ENCODE peak calls at places on chromosomes 11 and 22, in ten cellular contexts. X is HCT116, T is H1, Q is vagina, R is sigmoid colon, E is endothelial cell of umbilical vein, Y is prostate gland, W is GM23338, P is breast epithelium, C is Panc1. D is an unnamed sample.

GRCh38 chr11:114684636-114685035 is 6.3 kb downstream of the NXPE2 start:
- DNase-seq in T (no peak), E (no peak), Y (no peak), W (no peak), C (no peak), Q (no peak), P (no peak), R (no peak), X (no peak), D (no peak)

GRCh38 chr11:84019576-84020194 is 733.5 kb upstream of the CCDC90B start:
- DNase-seq in W (no peak), Y (no peak), T (no peak), R (no peak), X (no peak), E (no peak), P (no peak), Q (no peak), C (peak; percentile 4), D (no peak)

GRCh38 chr11:100785148-100785983 is 98.3 kb downstream of the ARHGAP42 start:
- DNase-seq in C (no peak), X (no peak), P (no peak), W (peak; percentile 61), R (no peak), T (no peak), E (no peak), Q (no peak), Y (no peak), D (no peak)

GRCh38 chr11:7536102-7536501 is 22.3 kb downstream of the PPFIBP2 start:
- DNase-seq in Q (no peak), T (no peak), X (no peak), W (peak; percentile 71), C (no peak), Y (no peak), R (no peak), E (no peak), P (no peak), D (no peak)

GRCh38 chr11:68354181-68354872 is 41.9 kb downstream of the LRP5 start:
- DNase-seq in X (peak; percentile 80), C (peak; percentile 70), E (peak; percentile 44), R (peak; percentile 97), Y (peak; percentile 91), W (peak; percentile 46), P (peak; percentile 94), Q (no peak), T (no peak), D (no peak)

GRCh38 chr11:20070459-20070858 is 89.8 kb downstream of the DBX1 start:
- DNase-seq in R (no peak), T (no peak), C (no peak), Q (no peak), X (no peak), Y (peak; percentile 34), W (no peak), E (no peak), P (no peak), D (no peak)

GRCh38 chr11:84902445-84902844 is 724.7 kb downstream of the DLG2 start:
- DNase-seq in X (no peak), E (no peak), P (no peak), Q (no peak), W (no peak), T (no peak), R (no peak), C (no peak), Y (no peak), D (no peak)

GRCh38 chr22:45294030-45294429 is 9.3 kb downstream of the UPK3A start:
- DNase-seq in Q (no peak), W (no peak), C (no peak), X (no peak), Y (no peak), P (no peak), R (no peak), T (no peak), E (no peak), D (no peak)

GRCh38 chr11:130831506-130832385 is 84.5 kb downstream of the SNX19 start:
- DNase-seq in R (no peak), X (no peak), E (no peak), Q (no peak), C (no peak), T (no peak), P (no peak), Y (no peak), W (peak; percentile 43), D (no peak)

GRCh38 chr11:12508151-12508740 is 130.9 kb downstream of the PARVA start:
- DNase-seq in X (no peak), W (no peak), P (no peak), C (no peak), E (peak; percentile 70), Q (no peak), T (no peak), R (no peak), Y (no peak), D (no peak)

GRCh38 chr22:42188808-42189447 is 58.3 kb upstream of the CYP2D6 start:
- DNase-seq in P (no peak), W (no peak), C (no peak), Q (no peak), E (no peak), X (peak; percentile 46), Y (no peak), R (no peak), T (no peak), D (no peak)

GRCh38 chr11:109696191-109696897 is 274.4 kb downstream of the C11orf87 start:
- DNase-seq in Y (no peak), P (no peak), X (peak; percentile 31), E (no peak), C (no peak), R (no peak), W (no peak), Q (no peak), T (no peak), D (peak; percentile 35)

DNA sequence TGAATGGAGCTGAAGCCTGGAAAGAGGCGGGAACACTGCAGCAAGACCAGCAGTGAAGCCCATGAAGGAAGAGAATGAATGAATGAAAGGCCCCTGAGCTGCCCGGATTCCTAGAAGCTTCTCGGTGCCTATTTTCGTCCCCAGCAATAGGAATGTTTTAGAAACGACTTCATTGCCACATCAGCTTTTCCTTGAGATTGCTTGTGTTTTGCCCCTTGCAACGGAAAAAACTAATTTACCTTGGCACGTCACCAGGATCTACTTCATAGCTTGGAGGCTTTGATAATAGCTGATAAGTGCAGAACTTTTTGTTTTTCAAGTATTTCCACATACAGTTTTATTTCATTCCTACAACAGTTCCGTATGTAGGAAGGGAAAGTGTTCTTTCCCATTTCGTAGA is 248.9 kb upstream of the NARS2 start:
- DNase-seq in T (no peak), C (no peak), P (no peak), X (no peak), R (no peak), E (peak; percentile 77), Q (no peak), Y (no peak), W (no peak), D (no peak)
- H3K27me3 ChIP-seq in T (no peaks in the 10 kb centered on the region), C (no peaks in the 10 kb centered on the region), P (no peaks in the 10 kb centered on the region), X (peaks cover 6% of the 10 kb centered on the region), R (no peaks in the 10 kb centered on the region), E (peaks cover 10% of the 10 kb centered on the region), Q (no peaks in the 10 kb centered on the region), Y (no peaks in the 10 kb centered on the region), W (no peaks in the 10 kb centered on the region), D (no peaks in the 10 kb centered on the region)

DNA sequence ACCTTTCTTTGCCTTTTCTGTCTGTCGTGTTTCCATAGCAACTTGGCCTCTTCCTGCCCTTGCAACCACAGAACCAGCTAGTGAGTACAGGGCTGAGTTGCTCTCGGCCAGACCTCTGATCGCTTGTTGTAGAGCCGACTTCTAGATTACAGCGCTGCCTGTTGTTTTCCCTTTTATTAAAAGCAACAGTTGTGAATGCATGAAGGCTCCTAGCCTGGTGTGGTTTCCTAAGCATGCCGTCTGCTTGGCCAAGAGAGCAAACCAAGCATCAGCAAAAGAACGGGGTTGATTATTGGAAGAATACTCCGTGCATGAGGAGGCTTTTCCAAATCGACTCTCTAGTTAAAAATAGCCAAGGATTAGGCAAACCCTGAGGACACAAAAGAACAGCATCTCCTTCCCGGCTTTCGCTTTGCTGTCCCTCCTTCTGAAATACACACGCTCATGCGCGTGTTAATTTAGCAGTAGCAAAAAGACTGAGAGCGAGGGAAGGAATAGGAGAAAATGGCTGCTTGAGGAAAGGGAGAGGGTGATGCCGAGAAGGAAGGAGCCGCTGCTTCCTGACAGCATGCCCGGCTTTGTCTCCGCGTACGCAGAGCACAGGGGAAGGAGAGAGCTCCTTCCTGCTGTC is 71.5 kb upstream of the TTC12 start:
- DNase-seq in E (no peak), X (no peak), T (no peak), C (no peak), R (no peak), Y (no peak), Q (no peak), P (no peak), W (peak; percentile 55), D (no peak)
- TF ChIP-seq POLR2AphosphoS5 in E (no peak), X (no peak), T (no peak), C (no peak), R (peak; percentile 4), Y (no peak), Q (no peak), P (no peak), W (no peak), D (no peak)

DNA sequence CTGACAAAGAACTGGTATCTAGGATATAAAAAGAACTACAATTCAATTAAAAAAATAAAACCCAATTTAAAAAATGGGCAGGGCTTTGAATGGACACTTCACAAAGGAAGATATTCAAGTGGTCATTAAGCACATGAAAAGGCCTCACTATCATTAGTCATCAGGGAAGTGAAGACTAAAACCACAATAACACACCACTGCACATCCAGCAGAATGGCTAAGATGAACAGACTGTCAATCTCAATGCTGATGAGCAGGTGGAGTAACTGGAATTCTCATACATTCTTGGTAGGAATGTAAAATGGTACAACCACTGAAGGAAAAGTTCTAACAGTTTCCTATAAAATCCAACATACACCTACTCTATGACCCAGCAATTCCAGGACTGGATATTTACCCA is 8.9 kb downstream of the HPS4 start:
- DNase-seq in Q (no peak), T (no peak), C (no peak), X (no peak), R (no peak), P (no peak), E (peak; percentile 8), Y (no peak), W (no peak), D (no peak)
- H3K36me3 ChIP-seq in Q (no peaks in the 10 kb centered on the region), T (peaks cover 56% of the 10 kb centered on the region), C (peaks cover 8% of the 10 kb centered on the region), X (peaks cover 42% of the 10 kb centered on the region), R (peaks cover 60% of the 10 kb centered on the region), P (peaks cover 4% of the 10 kb centered on the region), E (peaks cover 10% of the 10 kb centered on the region), Y (peaks cover 10% of the 10 kb centered on the region), W (peaks cover 65% of the 10 kb centered on the region), D (peaks cover 94% of the 10 kb centered on the region)

GRCh38 chr11:125401746-125402145 is 94.3 kb downstream of the FEZ1 start:
- DNase-seq in R (no peak), E (no peak), P (no peak), W (peak; percentile 73), X (no peak), Q (no peak), T (no peak), Y (no peak), C (no peak), D (peak; percentile 41)
- H3K27me3 ChIP-seq in R (no peaks in the 10 kb centered on the region), E (peaks cover 12% of the 10 kb centered on the region), P (peaks cover 21% of the 10 kb centered on the region), W (no peaks in the 10 kb centered on the region), X (peaks cover 32% of the 10 kb centered on the region), Q (no peaks in the 10 kb centered on the region), T (no peaks in the 10 kb centered on the region), Y (no peaks in the 10 kb centered on the region), C (peaks cover 63% of the 10 kb centered on the region), D (peaks cover 56% of the 10 kb centered on the region)